ENCODE peak calls at places on chromosomes 6 and 20, in ten cellular contexts. V is Calu3; U is posterior vena cava; A is HTR-8/SVneo; C is lower lobe of right lung; R is CD4-positive, alpha-beta memory T cell; P is PC-3; J is hepatocyte; S is H4; D is left lobe of liver. Z is an unnamed sample.

GRCh38 chr6:79586548-79586947 is 44.6 kb upstream of the SH3BGRL2 start:
- DNase-seq in V (no peak), U (no peak), A (peak), C (no peak), R (no peak), P (peak), J (peak), S (no peak), D (no peak), Z (no peak)

GRCh38 chr6:11833626-11834592 is 55.3 kb upstream of the ADTRP start:
- DNase-seq in V (no peak), U (no peak), A (no peak), C (peak), R (no peak), P (no peak), J (no peak), S (no peak), D (peak), Z (peak)

GRCh38 chr20:37071481-37071911 is 24.3 kb downstream of the RBL1 start:
- DNase-seq in V (no peak), U (no peak), A (no peak), C (no peak), R (peak), P (peak), J (no peak), S (peak), D (no peak), Z (no peak)

GRCh38 chr6:109892451-109893435 is 85.4 kb upstream of the GPR6 start:
- DNase-seq in V (peak), U (no peak), A (no peak), C (peak), R (no peak), P (peak), J (peak), S (no peak), D (no peak), Z (peak)

GRCh38 chr6:13813621-13814175 is 659 bp downstream of the MCUR1 start:
- DNase-seq in V (peak), U (peak), A (peak), C (peak), R (no peak), P (peak), J (peak), S (peak), D (peak), Z (peak)

GRCh38 chr6:1199981-1200637 is 111.8 kb upstream of the FOXQ1 start:
- DNase-seq in V (no peak), U (no peak), A (no peak), C (no peak), R (no peak), P (no peak), J (no peak), S (peak), D (no peak), Z (no peak)

GRCh38 chr20:59351148-59352040 is 51.0 kb downstream of the EDN3 start:
- DNase-seq in V (no peak), U (no peak), A (peak), C (no peak), R (no peak), P (peak), J (peak), S (peak), D (no peak), Z (peak)

GRCh38 chr20:20393207-20393606 is 25.3 kb downstream of the INSM1 start:
- DNase-seq in V (no peak), U (no peak), A (no peak), C (no peak), R (no peak), P (no peak), J (no peak), S (no peak), D (no peak), Z (no peak)

GRCh38 chr6:19873031-19873430 is 35.9 kb downstream of the ID4 start:
- DNase-seq in V (peak), U (no peak), A (no peak), C (no peak), R (no peak), P (peak), J (no peak), S (peak), D (no peak), Z (no peak)

GRCh38 chr20:25084616-25085187 is 2.8 kb upstream of the VSX1 start:
- DNase-seq in V (no peak), U (peak), A (no peak), C (no peak), R (no peak), P (no peak), J (no peak), S (no peak), D (no peak), Z (no peak)

GRCh38 chr6:37365791-37366190 is 12.0 kb downstream of the RNF8 start:
- DNase-seq in V (no peak), U (no peak), A (no peak), C (no peak), R (no peak), P (peak), J (no peak), S (no peak), D (no peak), Z (no peak)

GRCh38 chr20:23305098-23305497 is 45.5 kb upstream of the NXT1 start:
- DNase-seq in V (no peak), U (peak), A (no peak), C (no peak), R (no peak), P (no peak), J (no peak), S (peak), D (no peak), Z (no peak)

GRCh38 chr6:5175195-5175594 is 85.6 kb downstream of the LYRM4 start:
- DNase-seq in V (no peak), U (no peak), A (no peak), C (no peak), R (no peak), P (peak), J (no peak), S (no peak), D (no peak), Z (no peak)

GRCh38 chr6:49772296-49772695 is 14.8 kb downstream of the PGK2 start:
- DNase-seq in V (no peak), U (no peak), A (no peak), C (no peak), R (no peak), P (no peak), J (no peak), S (no peak), D (no peak), Z (no peak)

GRCh38 chr6:2990179-2990931 is 9.3 kb upstream of the NQO2 start:
- DNase-seq in V (peak), U (no peak), A (no peak), C (peak), R (no peak), P (peak), J (peak), S (peak), D (no peak), Z (peak)

GRCh38 chr6:141403827-141404226 is 728.9 kb upstream of the GJE1 start:
- DNase-seq in V (no peak), U (no peak), A (no peak), C (no peak), R (no peak), P (no peak), J (no peak), S (no peak), D (no peak), Z (no peak)

GRCh38 chr6:113457156-113457555 is 400.0 kb upstream of the MARCKS start:
- DNase-seq in V (no peak), U (peak), A (peak), C (no peak), R (no peak), P (no peak), J (peak), S (peak), D (no peak), Z (no peak)

GRCh38 chr6:65448806-65449397 is 258.1 kb downstream of the EYS start:
- DNase-seq in V (no peak), U (no peak), A (no peak), C (no peak), R (no peak), P (no peak), J (no peak), S (no peak), D (no peak), Z (no peak)

GRCh38 chr6:97427648-97428047 is 144.6 kb upstream of the MMS22L start:
- DNase-seq in V (no peak), U (no peak), A (no peak), C (no peak), R (no peak), P (no peak), J (no peak), S (no peak), D (no peak), Z (no peak)

GRCh38 chr20:50152394-50153152 is 950 bp downstream of the PEDS1 start:
- DNase-seq in V (peak), U (no peak), A (no peak), C (no peak), R (no peak), P (peak), J (peak), S (no peak), D (no peak), Z (peak)

GRCh38 chr6:130796313-130796905 is 30.8 kb upstream of the SMLR1 start:
- DNase-seq in V (peak), U (no peak), A (peak), C (no peak), R (no peak), P (peak), J (no peak), S (peak), D (peak), Z (no peak)

GRCh38 chr20:61352381-61353260 is 100.6 kb downstream of the CDH4 start:
- DNase-seq in V (no peak), U (peak), A (no peak), C (no peak), R (no peak), P (no peak), J (no peak), S (no peak), D (no peak), Z (no peak)

GRCh38 chr20:55417797-55418196 is 587.5 kb downstream of the CBLN4 start:
- DNase-seq in V (no peak), U (no peak), A (no peak), C (no peak), R (no peak), P (no peak), J (peak), S (peak), D (no peak), Z (no peak)

GRCh38 chr6:15441215-15441868 is 195.5 kb downstream of the JARID2 start:
- DNase-seq in V (peak), U (no peak), A (peak), C (no peak), R (peak), P (peak), J (peak), S (peak), D (no peak), Z (peak)

GRCh38 chr6:35300848-35301247 is 3.2 kb downstream of the DEF6 start:
- DNase-seq in V (no peak), U (no peak), A (no peak), C (no peak), R (peak), P (no peak), J (no peak), S (no peak), D (no peak), Z (no peak)

GRCh38 chr6:49787176-49787575 is at the start of gene PGK2:
- DNase-seq in V (no peak), U (no peak), A (no peak), C (no peak), R (no peak), P (peak), J (no peak), S (peak), D (no peak), Z (no peak)

GRCh38 chr20:13525225-13525940 is 113.3 kb downstream of the TASP1 start:
- DNase-seq in V (peak), U (no peak), A (peak), C (no peak), R (no peak), P (peak), J (no peak), S (peak), D (no peak), Z (no peak)

GRCh38 chr6:96227135-96227534 is 211.4 kb downstream of the FUT9 start:
- DNase-seq in V (no peak), U (no peak), A (no peak), C (no peak), R (no peak), P (no peak), J (no peak), S (no peak), D (no peak), Z (no peak)

GRCh38 chr20:2745060-2745910 is 52.7 kb downstream of the EBF4 start:
- DNase-seq in V (no peak), U (no peak), A (no peak), C (no peak), R (no peak), P (no peak), J (no peak), S (no peak), D (no peak), Z (no peak)

GRCh38 chr6:129510930-129511329 is 199.0 kb downstream of the ARHGAP18 start:
- DNase-seq in V (no peak), U (no peak), A (no peak), C (no peak), R (no peak), P (peak), J (no peak), S (no peak), D (no peak), Z (no peak)

GRCh38 chr6:167840160-167840525 is 13.4 kb downstream of the AFDN start:
- DNase-seq in V (no peak), U (no peak), A (no peak), C (no peak), R (no peak), P (no peak), J (no peak), S (no peak), D (no peak), Z (no peak)

GRCh38 chr6:111854683-111855082 is 18.6 kb downstream of the FYN start:
- DNase-seq in V (no peak), U (no peak), A (no peak), C (no peak), R (no peak), P (no peak), J (no peak), S (no peak), D (no peak), Z (no peak)

GRCh38 chr6:129592516-129593232 is 117.3 kb downstream of the ARHGAP18 start:
- DNase-seq in V (no peak), U (no peak), A (no peak), C (no peak), R (no peak), P (peak), J (no peak), S (no peak), D (no peak), Z (no peak)

GRCh38 chr6:25652007-25652515 is at the start of gene SCGN:
- DNase-seq in V (peak), U (peak), A (peak), C (peak), R (peak), P (peak), J (peak), S (no peak), D (peak), Z (peak)

GRCh38 chr20:63032026-63032800 is 25.4 kb upstream of the BHLHE23 start:
- DNase-seq in V (no peak), U (peak), A (no peak), C (peak), R (no peak), P (no peak), J (no peak), S (no peak), D (no peak), Z (no peak)